ENCODE peak calls at places on chromosomes 1 and 21, in seven cellular contexts. Y, F, E, I, P, J and G are unnamed samples. For H3K36me3, the result is how much of the 10 kb centered on the place peaks cover.

GRCh38 chr21:34736116-34736870 is 67.5 kb downstream of the CLIC6 start:
- DNase-seq in J (no peak), I (no peak), E (no peak), Y (no peak), P (peak), F (no peak), G (peak)

GRCh38 chr1:26833432-26834405 is 7.2 kb downstream of the ZDHHC18 start:
- DNase-seq in Y (no peak), J (no peak), P (no peak), I (peak), E (no peak), F (no peak), G (no peak)

GRCh38 chr1:201495447-201496295 is 11.3 kb downstream of the CSRP1 start:
- DNase-seq in I (no peak), E (no peak), Y (no peak), F (peak), J (peak), P (no peak), G (peak)

GRCh38 chr1:200780545-200781444 is 42.1 kb downstream of the CAMSAP2 start:
- DNase-seq in P (no peak), E (no peak), F (peak), Y (no peak), I (peak), J (no peak), G (peak)

GRCh38 chr21:39082656-39083376 is 100.4 kb downstream of the PSMG1 start:
- DNase-seq in J (no peak), I (peak), E (no peak), Y (peak), F (no peak), P (no peak), G (no peak)

GRCh38 chr1:42334240-42335049 is 590 bp downstream of the FOXJ3 start:
- DNase-seq in Y (peak), P (peak), E (peak), I (peak), F (peak), J (peak), G (peak)

GRCh38 chr1:160641323-160642280 is 5.2 kb downstream of the SLAMF1 start:
- DNase-seq in Y (no peak), I (no peak), E (no peak), J (no peak), P (no peak), F (no peak), G (no peak)

GRCh38 chr1:109892476-109893368 is 17.9 kb upstream of the CSF1 start:
- DNase-seq in Y (peak), P (no peak), E (no peak), I (no peak), J (no peak), F (no peak), G (peak)

GRCh38 chr1:76374111-76374510 is 299.6 kb downstream of the ST6GALNAC3 start:
- DNase-seq in E (no peak), F (no peak), I (no peak), J (no peak), Y (no peak), P (no peak), G (no peak)

GRCh38 chr1:231929311-231929710 is 302.7 kb downstream of the DISC1 start:
- DNase-seq in E (peak), F (peak), Y (peak), P (peak), J (no peak), I (no peak), G (peak)

GRCh38 chr1:21863981-21864380 is 51.9 kb downstream of the LDLRAD2 start:
- DNase-seq in Y (no peak), P (no peak), E (no peak), J (no peak), I (no peak), F (no peak), G (no peak)

GRCh38 chr1:21865943-21866628 is 54.0 kb downstream of the LDLRAD2 start:
- DNase-seq in P (no peak), E (no peak), I (peak), F (no peak), Y (no peak), J (peak), G (no peak)

GRCh38 chr1:21866629-21867009 is 54.6 kb downstream of the LDLRAD2 start:
- DNase-seq in Y (no peak), J (no peak), P (no peak), E (no peak), F (no peak), I (no peak), G (no peak)

GRCh38 chr1:21864730-21865129 is 52.7 kb downstream of the LDLRAD2 start:
- DNase-seq in F (no peak), J (no peak), E (no peak), P (no peak), Y (no peak), I (no peak), G (no peak)

GRCh38 chr1:21865609-21865942 is 53.5 kb downstream of the LDLRAD2 start:
- DNase-seq in E (no peak), J (no peak), F (no peak), Y (no peak), P (no peak), I (peak), G (no peak)
- H3K9ac ChIP-seq in E (peak), J (no peak), F (no peak), Y (no peak), P (no peak), I (peak), G (no peak)

GRCh38 chr1:55150880-55151582 is 64.1 kb downstream of the USP24 start:
- DNase-seq in I (peak), F (no peak), E (no peak), P (no peak), Y (no peak), J (no peak), G (no peak)
- H3K27ac ChIP-seq in I (no peak), F (no peak), E (no peak), P (no peak), Y (no peak), J (no peak), G (no peak)

DNA sequence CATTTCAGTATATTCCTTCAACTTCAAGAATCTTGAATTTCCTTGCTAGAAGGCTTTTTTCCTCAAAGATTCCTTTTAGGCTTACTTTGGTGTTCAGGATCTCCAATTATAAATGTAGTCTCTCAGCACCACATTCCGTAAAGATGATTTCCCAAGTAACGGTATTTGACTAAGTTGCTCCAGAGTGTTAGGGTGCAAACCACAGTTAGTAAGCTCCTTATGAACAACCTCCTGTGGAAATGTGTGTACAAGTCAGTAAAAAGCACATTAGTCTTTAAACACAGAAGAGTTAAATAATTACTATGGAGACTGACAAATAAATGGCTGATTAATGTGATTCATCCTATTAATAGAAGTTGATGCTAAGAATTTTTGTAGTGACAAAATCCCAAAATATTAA is 10.3 kb downstream of the DONSON start:
- DNase-seq in F (peak), P (peak), J (no peak), Y (no peak), E (no peak), I (no peak), G (peak)
- H3K36me3 ChIP-seq in F (under half), P (under half), J (half or more), Y (under half), E (under half), I (under half), G (under half)

DNA sequence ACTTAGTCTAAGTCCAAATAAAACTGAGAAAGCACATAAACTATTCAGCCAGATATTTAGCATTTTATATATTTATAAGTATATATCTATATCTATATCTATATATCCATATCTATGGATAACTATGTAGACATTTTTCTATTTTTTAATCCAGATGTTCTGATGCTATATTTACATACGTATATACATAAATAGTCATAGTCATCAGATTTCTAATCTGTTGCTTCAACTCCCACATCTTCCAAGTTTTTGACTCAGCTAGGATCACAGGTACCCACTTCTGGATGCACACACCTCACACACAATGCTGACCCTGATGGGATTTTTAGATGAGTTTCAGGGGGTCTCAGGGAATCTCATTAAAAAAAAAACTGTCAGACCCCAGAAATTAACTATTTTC is 52.2 kb upstream of the ZC3H11B start:
- DNase-seq in F (no peak), I (no peak), J (no peak), Y (no peak), E (no peak), P (no peak), G (no peak)
- H3K9ac ChIP-seq in F (no peak), I (no peak), J (no peak), Y (no peak), E (no peak), P (no peak), G (no peak)

DNA sequence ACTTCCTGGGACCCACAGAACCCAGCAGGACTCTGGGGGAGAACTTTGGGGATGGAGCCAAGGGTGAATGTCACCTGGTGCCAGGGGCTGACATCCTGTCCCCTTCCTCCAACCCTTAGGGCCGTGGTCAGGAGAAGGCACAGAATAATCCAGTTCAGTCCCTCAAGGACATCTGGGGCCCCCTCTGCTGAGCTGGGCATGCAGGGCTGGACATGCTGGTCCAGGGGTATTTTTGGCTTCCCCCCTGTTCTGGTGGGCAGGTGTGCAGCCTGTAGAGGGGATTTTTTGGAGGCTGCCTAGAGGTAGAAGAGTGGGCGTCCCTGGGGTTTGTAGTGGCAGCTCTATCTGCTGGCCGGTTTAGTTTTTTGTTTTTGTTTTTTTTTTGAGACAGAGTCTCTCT is 3.4 kb upstream of the CROCC start:
- DNase-seq in E (no peak), J (peak), Y (no peak), P (no peak), F (no peak), I (no peak), G (no peak)
- H3K27ac ChIP-seq in E (no peak), J (no peak), Y (no peak), P (no peak), F (no peak), I (no peak), G (no peak)

GRCh38 chr1:101356013-101356412 is 119.2 kb downstream of the S1PR1 start:
- DNase-seq in I (no peak), F (no peak), P (no peak), Y (no peak), J (no peak), E (no peak), G (no peak)

GRCh38 chr1:101360506-101360905 is 123.7 kb downstream of the S1PR1 start:
- DNase-seq in I (no peak), Y (no peak), E (no peak), F (no peak), P (no peak), J (no peak), G (peak)

GRCh38 chr1:101356604-101357443 is 120.0 kb downstream of the S1PR1 start:
- DNase-seq in E (no peak), I (no peak), P (no peak), J (no peak), Y (no peak), F (no peak), G (no peak)

GRCh38 chr1:101357444-101357986 is 120.7 kb downstream of the S1PR1 start:
- DNase-seq in E (peak), F (peak), P (peak), J (peak), Y (peak), I (peak), G (peak)
- H3K36me3 ChIP-seq in E (under half), F (under half), P (under half), J (under half), Y (under half), I (under half), G (under half)

GRCh38 chr1:1124508-1124785 is 8.6 kb upstream of the C1orf159 start:
- DNase-seq in J (no peak), P (no peak), E (no peak), I (no peak), F (no peak), Y (no peak), G (no peak)

GRCh38 chr1:1121611-1122077 is 5.8 kb upstream of the C1orf159 start:
- DNase-seq in P (no peak), I (no peak), J (peak), E (no peak), Y (no peak), F (no peak), G (no peak)

GRCh38 chr1:1123581-1124507 is 8.0 kb upstream of the C1orf159 start:
- DNase-seq in E (no peak), I (no peak), F (peak), J (no peak), Y (no peak), P (no peak), G (peak)

GRCh38 chr1:1122078-1122811 is 6.4 kb upstream of the C1orf159 start:
- DNase-seq in P (no peak), I (peak), J (peak), E (peak), Y (peak), F (peak), G (peak)

DNA sequence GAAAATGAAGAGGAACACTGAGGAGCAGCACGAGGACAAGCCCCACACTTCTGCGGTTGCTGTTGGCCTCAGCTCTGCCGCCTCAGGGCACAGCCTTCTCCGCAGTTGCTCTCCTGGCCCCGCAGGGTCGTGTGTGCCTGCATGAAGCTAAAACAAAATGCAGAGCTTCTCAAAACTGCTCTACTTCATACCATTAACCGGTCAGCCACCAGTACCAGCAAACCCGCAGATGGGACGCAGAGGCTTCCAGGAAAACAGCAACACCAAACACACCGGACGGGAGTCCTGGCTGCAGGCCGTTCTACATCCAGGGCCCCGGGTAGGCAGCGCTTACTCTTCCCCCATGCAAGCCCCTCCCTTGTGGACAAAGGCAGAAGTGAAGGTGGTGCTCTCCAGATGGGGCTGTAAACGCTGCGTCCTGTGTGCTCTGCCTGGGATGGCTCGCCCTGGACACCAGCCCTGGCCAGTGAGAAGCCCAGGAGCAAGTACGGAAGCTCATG is 7.1 kb upstream of the C1orf159 start:
- DNase-seq in E (no peak), I (no peak), P (no peak), Y (no peak), F (no peak), J (peak), G (peak)
- H3K9ac ChIP-seq in E (no peak), I (no peak), P (no peak), Y (no peak), F (no peak), J (no peak), G (no peak)

GRCh38 chr1:214076341-214077035 is 88.7 kb downstream of the PROX1 start:
- DNase-seq in E (no peak), J (no peak), I (no peak), Y (no peak), F (no peak), P (no peak), G (no peak)

GRCh38 chr1:214076004-214076320 is 88.2 kb downstream of the PROX1 start:
- DNase-seq in P (no peak), I (no peak), F (no peak), E (no peak), Y (no peak), J (no peak), G (no peak)

GRCh38 chr1:214075305-214076003 is 87.7 kb downstream of the PROX1 start:
- DNase-seq in I (no peak), E (no peak), P (no peak), Y (no peak), J (no peak), F (no peak), G (no peak)

GRCh38 chr1:214074477-214074876 is 86.7 kb downstream of the PROX1 start:
- DNase-seq in P (no peak), E (no peak), Y (no peak), F (no peak), I (no peak), J (no peak), G (no peak)

GRCh38 chr1:214078950-214079349 is 91.2 kb downstream of the PROX1 start:
- DNase-seq in I (no peak), Y (no peak), J (no peak), E (no peak), F (no peak), P (no peak), G (no peak)
- H3K27ac ChIP-seq in I (no peak), Y (no peak), J (no peak), E (no peak), F (no peak), P (no peak), G (no peak)

GRCh38 chr1:103546496-103546895 is 21.0 kb downstream of the RNPC3 start:
- DNase-seq in P (no peak), J (no peak), E (no peak), F (no peak), Y (no peak), I (no peak), G (no peak)
- H3K36me3 ChIP-seq in P (under half), J (half or more), E (under half), F (under half), Y (under half), I (under half), G (half or more)

DNA sequence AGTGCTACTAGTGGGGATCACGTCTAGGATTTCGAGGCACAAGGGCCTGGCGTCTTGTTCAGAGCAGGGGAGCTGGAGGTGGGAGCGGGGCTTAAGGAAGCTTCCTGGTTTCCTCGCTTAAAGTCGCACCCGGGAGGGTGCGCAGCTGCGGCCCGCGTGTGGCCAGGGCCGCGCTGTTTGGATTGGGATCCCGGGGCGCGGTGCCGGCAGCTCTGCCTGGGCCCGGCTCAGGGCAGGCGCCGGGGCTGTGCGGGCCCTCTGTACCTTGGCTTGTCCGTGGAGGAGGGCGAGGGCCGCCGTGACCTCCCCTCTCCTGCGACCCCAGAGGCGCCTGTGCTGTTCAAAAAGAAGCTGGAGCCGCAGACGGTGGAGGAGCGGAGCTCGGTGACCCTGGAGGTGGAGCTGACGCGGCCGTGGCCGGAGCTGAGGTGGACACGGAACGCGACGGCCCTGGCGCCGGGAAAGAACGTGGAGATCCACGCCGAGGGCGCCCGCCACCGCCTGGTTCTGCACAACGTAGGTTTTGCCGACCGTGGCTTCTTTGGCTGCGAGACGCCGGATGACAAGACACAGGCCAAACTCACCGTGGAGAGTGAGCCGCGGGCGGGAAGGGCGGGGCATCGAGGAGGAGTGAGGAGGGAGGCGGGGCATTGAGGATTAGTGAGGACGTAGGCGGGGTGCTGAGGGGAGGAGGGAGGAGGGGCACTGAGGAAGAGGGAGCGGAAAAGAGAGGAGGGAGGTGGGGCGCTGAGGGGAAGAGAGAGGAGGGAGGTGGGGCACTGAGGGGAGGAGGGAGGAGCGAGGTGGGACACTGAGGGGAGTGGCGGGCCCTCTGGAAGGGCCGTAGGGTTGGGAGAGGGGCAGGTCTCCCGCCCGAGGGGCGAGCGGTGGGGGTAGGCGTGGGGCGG is 67.8 kb downstream of the OBSCN start:
- DNase-seq in E (peak), Y (peak), P (peak), J (peak), I (peak), F (peak), G (peak)
- H3K9ac ChIP-seq in E (peak), Y (no peak), P (peak), J (no peak), I (no peak), F (peak), G (peak)